ENCODE peak calls at places on chromosomes 3 and 15, in six cellular contexts. One of them, this sample, is unnamed.

GRCh38 chr3:165568907-165569462 is 268.2 kb downstream of the BCHE start:
- DNase-seq in heart left ventricle: no peak
- DNase-seq in H54: no peak
- DNase-seq in A549: no peak
- DNase-seq in H1: no peak
- DNase-seq in NB4: no peak
- DNase-seq in this sample: no peak

GRCh38 chr3:167952969-167953368 is 142.8 kb downstream of the GOLIM4 start:
- DNase-seq in H1: no peak
- DNase-seq in H54: no peak
- DNase-seq in heart left ventricle: no peak
- DNase-seq in NB4: no peak
- DNase-seq in A549: no peak
- DNase-seq in this sample: no peak

GRCh38 chr3:197300361-197300760 is 1.9 kb upstream of the DLG1 start:
- DNase-seq in H1: no peak
- DNase-seq in A549: no peak
- DNase-seq in NB4: no peak
- DNase-seq in H54: no peak
- DNase-seq in heart left ventricle: no peak
- DNase-seq in this sample: no peak

GRCh38 chr3:197953881-197954280 is 3.9 kb downstream of the RPL35A start:
- DNase-seq in heart left ventricle: peak; percentile 70
- DNase-seq in H54: no peak
- DNase-seq in H1: no peak
- DNase-seq in NB4: no peak
- DNase-seq in A549: no peak
- DNase-seq in this sample: no peak

GRCh38 chr3:7309707-7310106 is 448.8 kb downstream of the GRM7 start:
- DNase-seq in H1: no peak
- DNase-seq in H54: no peak
- DNase-seq in heart left ventricle: peak; percentile 54
- DNase-seq in A549: no peak
- DNase-seq in NB4: no peak
- DNase-seq in this sample: no peak

GRCh38 chr3:172512363-172512762 is 10.9 kb downstream of the TNFSF10 start:
- DNase-seq in heart left ventricle: peak; percentile 69
- DNase-seq in H54: no peak
- DNase-seq in H1: no peak
- DNase-seq in A549: no peak
- DNase-seq in NB4: peak; percentile 95
- DNase-seq in this sample: peak; percentile 9

GRCh38 chr15:89391685-89392257 is 57.1 kb upstream of the POLG start:
- DNase-seq in H54: no peak
- DNase-seq in NB4: no peak
- DNase-seq in heart left ventricle: no peak
- DNase-seq in H1: no peak
- DNase-seq in A549: no peak
- DNase-seq in this sample: no peak

GRCh38 chr3:113532698-113533533 is 561 bp downstream of the SIDT1 start:
- DNase-seq in H1: peak; percentile 61
- DNase-seq in NB4: peak; percentile 12
- DNase-seq in A549: peak; percentile 20
- DNase-seq in heart left ventricle: no peak
- DNase-seq in H54: no peak
- DNase-seq in this sample: peak; percentile 19

GRCh38 chr3:23915537-23916108 is 1.2 kb downstream of the NKIRAS1 start:
- DNase-seq in NB4: peak; percentile 37
- DNase-seq in A549: no peak
- DNase-seq in H54: no peak
- DNase-seq in heart left ventricle: no peak
- DNase-seq in H1: no peak
- DNase-seq in this sample: no peak

GRCh38 chr15:62453979-62454378 is 288.9 kb upstream of the C2CD4B start:
- DNase-seq in H1: no peak
- DNase-seq in H54: no peak
- DNase-seq in NB4: no peak
- DNase-seq in A549: no peak
- DNase-seq in heart left ventricle: no peak
- DNase-seq in this sample: no peak

GRCh38 chr15:44501768-44502366 is 35.1 kb upstream of the EIF3J start:
- DNase-seq in heart left ventricle: no peak
- DNase-seq in H1: no peak
- DNase-seq in H54: no peak
- DNase-seq in NB4: peak; percentile 61
- DNase-seq in A549: peak; percentile 29
- DNase-seq in this sample: peak; percentile 48

GRCh38 chr3:189982299-189982945 is 138.3 kb downstream of the P3H2 start:
- DNase-seq in H1: no peak
- DNase-seq in NB4: no peak
- DNase-seq in heart left ventricle: no peak
- DNase-seq in H54: no peak
- DNase-seq in A549: no peak
- DNase-seq in this sample: no peak

GRCh38 chr15:90838066-90838465 is 30.3 kb upstream of the FURIN start:
- DNase-seq in NB4: no peak
- DNase-seq in H1: no peak
- DNase-seq in H54: no peak
- DNase-seq in A549: no peak
- DNase-seq in heart left ventricle: no peak
- DNase-seq in this sample: peak; percentile 54

GRCh38 chr3:57855281-57855680 is 99.2 kb downstream of the SLMAP start:
- DNase-seq in A549: no peak
- DNase-seq in H54: no peak
- DNase-seq in H1: no peak
- DNase-seq in NB4: no peak
- DNase-seq in heart left ventricle: no peak
- DNase-seq in this sample: peak; percentile 5

GRCh38 chr3:114370537-114371174 is 76.8 kb downstream of the TIGIT start:
- DNase-seq in H54: no peak
- DNase-seq in heart left ventricle: no peak
- DNase-seq in NB4: no peak
- DNase-seq in H1: peak; percentile 53
- DNase-seq in A549: no peak
- DNase-seq in this sample: no peak

GRCh38 chr15:60899322-60899966 is 329.7 kb downstream of the RORA start:
- DNase-seq in H1: no peak
- DNase-seq in A549: no peak
- DNase-seq in heart left ventricle: no peak
- DNase-seq in H54: no peak
- DNase-seq in NB4: no peak
- DNase-seq in this sample: no peak

DNA sequence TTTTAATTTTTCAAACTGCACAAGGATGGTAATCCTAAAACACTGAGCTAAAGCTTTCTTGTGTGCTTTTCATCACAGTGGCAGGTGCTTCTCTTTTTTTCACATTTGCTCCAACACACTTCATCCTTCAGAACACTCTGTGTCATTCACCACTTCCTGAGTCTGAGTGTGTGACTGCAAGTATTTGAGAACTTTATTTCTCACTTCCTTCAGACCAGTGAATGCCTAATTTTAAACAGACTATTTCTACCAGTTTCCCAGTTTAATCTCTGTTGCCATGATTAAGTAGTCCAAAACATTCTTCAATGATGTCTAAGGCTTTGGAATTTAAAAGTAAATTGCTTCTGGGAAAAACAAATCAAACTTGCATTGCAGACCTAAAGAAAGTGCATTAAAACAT is 541.2 kb downstream of the RBMS3 start:
- DNase-seq in A549: no peak
- DNase-seq in heart left ventricle: no peak
- DNase-seq in H1: no peak
- DNase-seq in NB4: no peak
- DNase-seq in H54: no peak
- DNase-seq in this sample: no peak
- TF ChIP-seq POLR2A in A549: no peak
- TF ChIP-seq POLR2A in heart left ventricle: no peak
- TF ChIP-seq POLR2A in H1: no peak
- TF ChIP-seq POLR2A in NB4: no peak
- TF ChIP-seq POLR2A in H54: no peak
- TF ChIP-seq POLR2A in this sample: no peak

GRCh38 chr3:15859507-15860013 is 61.8 kb upstream of the ANKRD28 start:
- DNase-seq in H54: peak; percentile 68
- DNase-seq in NB4: peak; percentile 92
- DNase-seq in H1: no peak
- DNase-seq in heart left ventricle: peak; percentile 90
- DNase-seq in A549: peak; percentile 58
- DNase-seq in this sample: peak; percentile 92
- TF ChIP-seq POLR2A in H54: no peak
- TF ChIP-seq POLR2A in NB4: peak; percentile 49
- TF ChIP-seq POLR2A in H1: no peak
- TF ChIP-seq POLR2A in heart left ventricle: no peak
- TF ChIP-seq POLR2A in A549: peak; percentile 14
- TF ChIP-seq POLR2A in this sample: no peak

DNA sequence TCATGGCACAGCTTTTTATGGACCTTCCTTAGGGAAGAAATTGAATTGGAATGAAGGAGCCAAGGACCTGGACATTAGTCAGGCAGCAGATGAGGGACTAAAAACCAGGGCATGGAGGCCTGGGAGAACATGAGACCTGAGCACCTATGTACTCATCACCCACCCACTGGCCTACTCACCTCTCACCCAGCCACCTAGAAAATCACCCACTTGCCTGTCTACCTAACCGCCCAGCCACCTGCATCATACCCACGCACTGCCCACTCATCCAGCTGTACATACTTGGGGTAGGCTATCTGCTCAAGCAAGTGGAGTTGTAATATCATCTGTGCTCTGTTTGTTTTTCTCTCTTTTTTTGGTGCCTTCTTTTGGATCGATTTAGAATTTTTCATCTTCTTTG is 65.3 kb upstream of the SLCO2A1 start:
- DNase-seq in A549: no peak
- DNase-seq in H1: no peak
- DNase-seq in heart left ventricle: no peak
- DNase-seq in H54: no peak
- DNase-seq in NB4: no peak
- DNase-seq in this sample: no peak
- TF ChIP-seq POLR2A in A549: no peak
- TF ChIP-seq POLR2A in H1: no peak
- TF ChIP-seq POLR2A in heart left ventricle: no peak
- TF ChIP-seq POLR2A in H54: no peak
- TF ChIP-seq POLR2A in NB4: no peak
- TF ChIP-seq POLR2A in this sample: no peak

GRCh38 chr3:130609580-130609979 is 92.6 kb downstream of the COL6A6 start:
- DNase-seq in H54: no peak
- DNase-seq in NB4: no peak
- DNase-seq in heart left ventricle: no peak
- DNase-seq in H1: no peak
- DNase-seq in A549: no peak
- DNase-seq in this sample: no peak
- TF ChIP-seq POLR2A in H54: no peak
- TF ChIP-seq POLR2A in NB4: no peak
- TF ChIP-seq POLR2A in heart left ventricle: no peak
- TF ChIP-seq POLR2A in H1: no peak
- TF ChIP-seq POLR2A in A549: no peak
- TF ChIP-seq POLR2A in this sample: no peak

GRCh38 chr15:79466488-79466887 is 34.4 kb downstream of the MINAR1 start:
- DNase-seq in heart left ventricle: no peak
- DNase-seq in NB4: no peak
- DNase-seq in H1: no peak
- DNase-seq in H54: no peak
- DNase-seq in A549: no peak
- DNase-seq in this sample: no peak
- TF ChIP-seq POLR2A in heart left ventricle: no peak
- TF ChIP-seq POLR2A in NB4: no peak
- TF ChIP-seq POLR2A in H1: no peak
- TF ChIP-seq POLR2A in H54: no peak
- TF ChIP-seq POLR2A in A549: no peak
- TF ChIP-seq POLR2A in this sample: no peak

GRCh38 chr3:16500093-16500492 is 13.4 kb downstream of the RFTN1 start:
- DNase-seq in heart left ventricle: no peak
- DNase-seq in H1: no peak
- DNase-seq in A549: no peak
- DNase-seq in H54: no peak
- DNase-seq in NB4: no peak
- DNase-seq in this sample: no peak
- TF ChIP-seq POLR2A in heart left ventricle: no peak
- TF ChIP-seq POLR2A in H1: no peak
- TF ChIP-seq POLR2A in A549: no peak
- TF ChIP-seq POLR2A in H54: no peak
- TF ChIP-seq POLR2A in NB4: no peak
- TF ChIP-seq POLR2A in this sample: no peak

GRCh38 chr15:72222433-72222832 is 8.6 kb downstream of the PKM start:
- DNase-seq in heart left ventricle: peak; percentile 72
- DNase-seq in NB4: no peak
- DNase-seq in H54: no peak
- DNase-seq in A549: peak; percentile 95
- DNase-seq in H1: no peak
- DNase-seq in this sample: no peak
- TF ChIP-seq POLR2A in heart left ventricle: no peak
- TF ChIP-seq POLR2A in NB4: no peak
- TF ChIP-seq POLR2A in H54: peak; percentile 28
- TF ChIP-seq POLR2A in A549: no peak
- TF ChIP-seq POLR2A in H1: peak; percentile 34
- TF ChIP-seq POLR2A in this sample: no peak

GRCh38 chr3:188007897-188008296 is 146.1 kb upstream of the LPP start:
- DNase-seq in H54: no peak
- DNase-seq in NB4: peak; percentile 31
- DNase-seq in H1: no peak
- DNase-seq in A549: no peak
- DNase-seq in heart left ventricle: no peak
- DNase-seq in this sample: no peak

GRCh38 chr3:188008582-188009213 is 145.3 kb upstream of the LPP start:
- DNase-seq in heart left ventricle: no peak
- DNase-seq in H54: no peak
- DNase-seq in NB4: no peak
- DNase-seq in A549: no peak
- DNase-seq in H1: no peak
- DNase-seq in this sample: no peak

GRCh38 chr3:188010478-188010877 is 143.5 kb upstream of the LPP start:
- DNase-seq in H1: no peak
- DNase-seq in heart left ventricle: no peak
- DNase-seq in H54: no peak
- DNase-seq in NB4: no peak
- DNase-seq in A549: no peak
- DNase-seq in this sample: no peak

GRCh38 chr3:188003188-188004171 is 150.5 kb upstream of the LPP start:
- DNase-seq in heart left ventricle: no peak
- DNase-seq in H1: no peak
- DNase-seq in A549: peak; percentile 12
- DNase-seq in H54: no peak
- DNase-seq in NB4: no peak
- DNase-seq in this sample: no peak

DNA sequence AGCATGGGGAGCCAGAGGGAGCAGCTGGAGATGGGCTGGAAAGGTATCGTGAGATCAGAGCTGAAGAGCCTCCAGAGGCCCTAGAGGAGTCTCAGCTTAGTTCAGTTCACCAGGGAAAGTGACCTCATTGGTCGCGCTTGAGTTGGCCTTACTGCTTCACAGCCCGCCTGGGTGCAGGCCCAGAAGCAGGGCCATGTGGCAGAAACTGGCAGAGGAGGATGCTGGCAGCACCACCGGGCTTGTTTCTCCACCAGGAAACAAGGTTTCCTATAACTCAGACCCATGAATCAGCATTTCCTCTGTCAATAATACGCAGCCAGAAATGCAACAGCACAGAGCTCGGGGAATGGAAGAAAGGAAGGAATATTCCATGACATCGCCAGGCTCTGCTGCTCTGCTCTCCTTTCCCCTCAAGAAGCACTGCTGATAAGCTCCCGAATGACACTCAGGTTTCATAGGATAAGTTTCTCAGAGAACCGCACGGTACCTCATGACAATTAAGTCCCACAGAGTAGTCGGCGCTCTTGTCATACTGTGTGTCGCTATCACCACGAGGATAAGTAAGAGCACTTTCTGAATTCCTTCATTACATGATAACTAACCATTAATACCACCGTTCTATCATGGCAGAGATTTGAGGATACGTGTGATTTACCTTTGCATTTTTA is 147.1 kb upstream of the LPP start:
- DNase-seq in H1: no peak
- DNase-seq in H54: no peak
- DNase-seq in heart left ventricle: peak; percentile 56
- DNase-seq in NB4: no peak
- DNase-seq in A549: no peak
- DNase-seq in this sample: no peak
- TF ChIP-seq POLR2A in H1: no peak
- TF ChIP-seq POLR2A in H54: no peak
- TF ChIP-seq POLR2A in heart left ventricle: no peak
- TF ChIP-seq POLR2A in NB4: no peak
- TF ChIP-seq POLR2A in A549: no peak
- TF ChIP-seq POLR2A in this sample: no peak